ENCODE peak calls at places on chromosomes 3 and 15, in four cellular contexts. Y, Z, F and C are unnamed samples.

GRCh38 chr3:182583545-182583944 is 209.8 kb upstream of the ATP11B start:
- DNase-seq in Y (no peak), Z (no peak), F (no peak), C (no peak)

GRCh38 chr3:184795493-184796198 is 16.3 kb upstream of the VPS8 start:
- DNase-seq in Z (no peak), Y (no peak), F (no peak), C (no peak)

GRCh38 chr3:181616088-181617070 is 95.3 kb upstream of the SOX2 start:
- DNase-seq in Y (no peak), Z (no peak), F (no peak), C (no peak)

GRCh38 chr3:172332256-172333041 is 115.8 kb downstream of the GHSR start:
- DNase-seq in F (no peak), Z (peak), Y (peak), C (peak)

GRCh38 chr3:161395115-161395514 is 23.8 kb upstream of the SPTSSB start:
- DNase-seq in Z (no peak), Y (no peak), F (no peak), C (no peak)

GRCh38 chr3:159861369-159861987 is 127.2 kb upstream of the IL12A start:
- DNase-seq in F (no peak), Y (peak), Z (no peak), C (no peak)

GRCh38 chr15:75680007-75680789 is 32.5 kb downstream of the CSPG4 start:
- DNase-seq in F (no peak), Z (no peak), Y (no peak), C (no peak)

GRCh38 chr3:98730338-98730737 is 32.8 kb upstream of the ST3GAL6 start:
- DNase-seq in F (no peak), Z (no peak), Y (peak), C (no peak)

GRCh38 chr15:55916666-55917409 is 76.6 kb downstream of the NEDD4 start:
- DNase-seq in Z (no peak), Y (no peak), F (no peak), C (no peak)

GRCh38 chr3:11136116-11136515 is 18.2 kb upstream of the HRH1 start:
- DNase-seq in F (no peak), Z (no peak), Y (no peak), C (no peak)

GRCh38 chr15:30791239-30791638 is 112.5 kb upstream of the FAN1 start:
- DNase-seq in Y (no peak), F (no peak), Z (no peak), C (no peak)

GRCh38 chr15:101533371-101534140 is 44.0 kb upstream of the PCSK6 start:
- DNase-seq in Y (no peak), Z (no peak), F (no peak), C (no peak)

GRCh38 chr15:70154440-70155347 is 57.0 kb upstream of the TLE3 start:
- DNase-seq in F (peak), Z (no peak), Y (peak), C (no peak)

GRCh38 chr3:159669753-159670152 is 318.9 kb upstream of the IL12A start:
- DNase-seq in Z (no peak), Y (no peak), F (no peak), C (no peak)

GRCh38 chr3:25441234-25441856 is 13.3 kb downstream of the RARB start:
- DNase-seq in F (no peak), Z (peak), Y (no peak), C (no peak)

GRCh38 chr3:115852278-115852677 is 229.0 kb downstream of the GAP43 start:
- DNase-seq in F (no peak), Z (no peak), Y (no peak), C (no peak)

GRCh38 chr15:57220220-57220619 is 156.1 kb upstream of the CGNL1 start:
- DNase-seq in F (no peak), Z (no peak), Y (peak), C (peak)

GRCh38 chr15:80840173-80841130 is 61.3 kb downstream of the CEMIP start:
- DNase-seq in F (no peak), Y (no peak), Z (no peak), C (no peak)

GRCh38 chr15:25971053-25971452 is 107.9 kb upstream of the ATP10A start:
- DNase-seq in Z (no peak), Y (no peak), F (no peak), C (no peak)

GRCh38 chr3:71028802-71029201 is 554.7 kb downstream of the FOXP1 start:
- DNase-seq in Z (no peak), F (no peak), Y (no peak), C (no peak)

GRCh38 chr3:47008258-47008671 is 28.8 kb downstream of the NBEAL2 start:
- DNase-seq in Y (no peak), F (no peak), Z (no peak), C (no peak)

GRCh38 chr15:47885921-47886320 is 168.6 kb downstream of the SEMA6D start:
- DNase-seq in F (no peak), Y (no peak), Z (no peak), C (no peak)

DNA sequence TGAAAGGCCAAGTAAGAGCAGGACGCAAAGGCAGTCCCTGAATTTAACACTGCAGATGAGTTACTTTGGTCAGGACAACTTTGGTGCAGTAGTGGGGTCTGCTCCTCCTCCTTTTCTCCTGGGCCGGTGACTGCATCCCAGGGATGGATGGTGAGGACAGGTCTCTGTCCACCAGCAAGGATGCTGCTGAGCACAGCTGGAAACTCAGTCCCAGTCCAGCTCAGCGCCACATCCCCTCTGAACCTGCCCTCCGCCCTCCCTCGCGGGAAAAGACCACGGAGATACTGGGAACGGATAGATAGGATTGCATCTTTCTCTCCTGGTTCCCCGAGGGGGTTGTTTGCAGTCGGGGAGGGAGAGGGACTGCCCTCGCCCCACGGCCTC is 13.8 kb downstream of the GRAMD2A start:
- DNase-seq in F (no peak), Z (no peak), Y (no peak), C (no peak)
- H3K4me3 ChIP-seq in F (peak), Z (no peak), Y (no peak), C (no peak)

GRCh38 chr3:43892535-43892934 is 201.8 kb downstream of the ABHD5 start:
- DNase-seq in Z (no peak), F (no peak), Y (no peak), C (no peak)
- H3K4me3 ChIP-seq in Z (no peak), F (no peak), Y (no peak), C (no peak)

DNA sequence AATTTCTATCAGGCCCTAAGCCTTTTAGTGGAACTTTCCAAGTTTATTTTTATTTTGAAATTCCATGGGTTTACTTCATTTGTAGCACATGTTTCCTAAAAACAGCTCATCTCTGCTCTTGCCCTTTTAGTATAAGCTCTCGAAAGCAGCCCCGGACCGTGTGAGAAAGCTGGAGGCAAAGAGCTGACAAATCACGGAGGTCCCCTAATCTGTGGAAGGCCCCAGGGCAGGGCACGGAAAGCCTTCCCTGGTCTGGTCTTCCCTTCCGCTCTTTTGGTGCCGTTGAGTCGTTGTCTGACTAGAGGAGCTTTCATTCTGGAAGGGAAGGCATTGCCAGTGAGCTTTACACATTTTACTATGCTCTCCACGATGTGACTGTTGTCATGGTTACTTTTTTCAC is 71.8 kb downstream of the CYP19A1 start:
- DNase-seq in Z (no peak), F (no peak), Y (no peak), C (no peak)
- H3K4me3 ChIP-seq in Z (no peak), F (peak), Y (no peak), C (peak)

GRCh38 chr15:60660290-60661051 is 181.5 kb upstream of the ICE2 start:
- DNase-seq in F (no peak), Y (peak), Z (no peak), C (no peak)
- H3K4me3 ChIP-seq in F (no peak), Y (no peak), Z (no peak), C (peak)

GRCh38 chr3:23671901-23672589 is 133.7 kb upstream of the UBE2E1 start:
- DNase-seq in Y (peak), F (peak), Z (no peak), C (no peak)
- H3K4me3 ChIP-seq in Y (no peak), F (peak), Z (no peak), C (no peak)